ENCODE peak calls at places on chromosomes 7 and 10, in ten cellular contexts. Q, D, L, F, W, V, P, M, C and R are unnamed samples.

GRCh38 chr7:39948375-39948774 is 1.7 kb upstream of the CDK13 start:
- DNase-seq in W (no peak), L (no peak), M (no peak), D (no peak), Q (no peak), C (no peak), F (no peak), P (no peak), V (no peak), R (no peak)

GRCh38 chr10:15245530-15245929 is 77.0 kb upstream of the NMT2 start:
- DNase-seq in V (no peak), M (no peak), D (no peak), W (no peak), Q (no peak), P (peak), C (no peak), L (peak), F (no peak), R (peak)

GRCh38 chr10:70053896-70054641 is 1.4 kb downstream of the MACROH2A2 start:
- DNase-seq in C (no peak), F (no peak), L (no peak), V (no peak), P (peak), W (no peak), Q (peak), D (peak), M (no peak), R (no peak)

GRCh38 chr7:114819629-114820362 is 102.1 kb upstream of the MDFIC start:
- DNase-seq in Q (no peak), W (no peak), C (peak), D (no peak), F (no peak), L (no peak), M (peak), V (no peak), P (no peak), R (peak)

GRCh38 chr7:26662646-26663045 is 201.7 kb downstream of the SKAP2 start:
- DNase-seq in Q (no peak), D (no peak), M (no peak), V (no peak), F (no peak), W (no peak), P (no peak), L (no peak), C (no peak), R (no peak)

GRCh38 chr7:142496545-142496991 is 238.7 kb upstream of the PRSS58 start:
- DNase-seq in F (no peak), P (peak), D (no peak), W (no peak), L (peak), V (no peak), M (no peak), Q (peak), C (peak), R (peak)

GRCh38 chr10:103852189-103852711 is 3.1 kb downstream of the SH3PXD2A start:
- DNase-seq in V (no peak), Q (no peak), M (no peak), L (no peak), D (no peak), F (no peak), C (peak), P (no peak), W (no peak), R (peak)

GRCh38 chr10:95183132-95183450 is 10.9 kb upstream of the ACSM6 start:
- DNase-seq in M (no peak), D (no peak), P (no peak), L (no peak), F (no peak), W (no peak), V (no peak), Q (no peak), C (no peak), R (peak)

GRCh38 chr10:121860810-121861209 is 67.0 kb downstream of the ATE1 start:
- DNase-seq in M (no peak), L (no peak), C (no peak), D (no peak), W (no peak), F (peak), P (no peak), V (no peak), Q (no peak), R (no peak)

GRCh38 chr7:83514977-83515376 is 134.0 kb downstream of the SEMA3E start:
- DNase-seq in L (no peak), V (no peak), D (no peak), C (no peak), Q (no peak), W (no peak), P (peak), F (no peak), M (no peak), R (no peak)

GRCh38 chr10:1061930-1062769 is 6.0 kb downstream of the WDR37 start:
- DNase-seq in W (no peak), M (no peak), L (no peak), C (peak), D (no peak), Q (no peak), P (no peak), F (no peak), V (no peak), R (no peak)

GRCh38 chr10:126562209-126562680 is 108.2 kb downstream of the C10orf90 start:
- DNase-seq in D (no peak), C (no peak), V (no peak), F (no peak), M (no peak), L (no peak), Q (no peak), P (no peak), W (no peak), R (no peak)

GRCh38 chr7:142882338-142882678 is 3.2 kb downstream of the TRPV6 start:
- DNase-seq in C (no peak), P (no peak), Q (no peak), W (no peak), F (no peak), L (no peak), V (no peak), M (no peak), D (no peak), R (no peak)

GRCh38 chr7:95404316-95404715 is 8.1 kb upstream of the PON3 start:
- DNase-seq in Q (no peak), P (no peak), D (no peak), W (no peak), F (peak), V (no peak), C (no peak), M (no peak), L (no peak), R (no peak)

GRCh38 chr10:25552283-25552919 is 377.6 kb downstream of the GPR158 start:
- DNase-seq in P (no peak), L (no peak), F (no peak), C (peak), V (no peak), D (no peak), M (no peak), W (no peak), Q (no peak), R (no peak)

GRCh38 chr10:42878134-42878820 is 95.7 kb downstream of the BMS1 start:
- DNase-seq in M (no peak), C (no peak), Q (no peak), F (no peak), P (no peak), V (no peak), D (no peak), L (no peak), W (no peak), R (no peak)

GRCh38 chr7:53387515-53387914 is 352.1 kb downstream of the POM121L12 start:
- DNase-seq in F (no peak), L (no peak), P (no peak), Q (no peak), M (no peak), D (no peak), V (no peak), C (no peak), W (no peak), R (no peak)